ENCODE peak calls at places on chromosome 2, in nine cellular contexts. A, X, C, E, S, T, V, L and I are unnamed samples.

GRCh38 chr2:16746833-16747232 is 81.2 kb upstream of the CYRIA start:
- DNase-seq in C (no peak), X (no peak), T (no peak), L (no peak), E (no peak), V (peak), A (no peak), S (no peak), I (no peak)

GRCh38 chr2:24635181-24635580 is 144.1 kb downstream of the NCOA1 start:
- DNase-seq in V (no peak), A (no peak), T (no peak), S (no peak), X (no peak), L (no peak), C (no peak), E (no peak), I (no peak)

GRCh38 chr2:38128653-38129052 is 52.7 kb upstream of the CYP1B1 start:
- DNase-seq in V (no peak), E (no peak), L (no peak), S (no peak), X (no peak), C (no peak), A (no peak), T (no peak), I (no peak)

GRCh38 chr2:238970553-238971081 is 122.7 kb downstream of the TWIST2 start:
- DNase-seq in C (peak), L (peak), X (peak), T (peak), E (peak), V (peak), A (peak), S (no peak), I (peak)

GRCh38 chr2:220373878-220374277 is 746.4 kb downstream of the SLC4A3 start:
- DNase-seq in E (no peak), T (no peak), V (no peak), S (no peak), C (no peak), L (no peak), A (no peak), X (no peak), I (no peak)

GRCh38 chr2:122261923-122262322 is 506.5 kb downstream of the TSN start:
- DNase-seq in X (no peak), S (no peak), L (no peak), E (no peak), C (no peak), A (no peak), T (no peak), V (no peak), I (no peak)

GRCh38 chr2:119697290-119698013 is 18.5 kb downstream of the TMEM177 start:
- DNase-seq in V (no peak), C (no peak), S (no peak), X (no peak), T (no peak), A (no peak), E (no peak), L (peak), I (no peak)

GRCh38 chr2:20223345-20224190 is 1.4 kb downstream of the SDC1 start:
- DNase-seq in V (no peak), C (peak), E (peak), X (no peak), A (peak), S (no peak), L (peak), T (peak), I (no peak)

GRCh38 chr2:17257194-17257909 is 260.9 kb downstream of the RAD51AP2 start:
- DNase-seq in V (no peak), S (no peak), T (no peak), E (no peak), A (no peak), C (no peak), L (no peak), X (peak), I (no peak)

GRCh38 chr2:86793752-86794151 is 3.0 kb upstream of the CD8A start:
- DNase-seq in A (no peak), C (no peak), S (no peak), X (no peak), L (peak), V (no peak), E (no peak), T (no peak), I (no peak)

GRCh38 chr2:85539361-85540130 is 578 bp downstream of the MAT2A start:
- DNase-seq in X (no peak), E (peak), A (peak), C (peak), T (peak), V (peak), L (peak), S (peak), I (peak)

GRCh38 chr2:64716569-64716968 is 62.9 kb upstream of the SERTAD2 start:
- DNase-seq in V (no peak), E (no peak), L (no peak), C (no peak), T (no peak), S (no peak), A (no peak), X (no peak), I (no peak)

GRCh38 chr2:181810823-181811695 is 80.5 kb upstream of the ITPRID2 start:
- DNase-seq in S (peak), E (peak), T (no peak), X (peak), L (no peak), C (no peak), V (no peak), A (no peak), I (no peak)

GRCh38 chr2:120470041-120470716 is 124.2 kb downstream of the INHBB start:
- DNase-seq in L (no peak), V (peak), C (peak), T (no peak), A (peak), X (peak), E (peak), S (peak), I (peak)

GRCh38 chr2:236963631-236964030 is 122.1 kb upstream of the COPS8 start:
- DNase-seq in S (no peak), V (peak), A (no peak), E (no peak), T (no peak), C (no peak), X (no peak), L (no peak), I (no peak)

GRCh38 chr2:8285898-8286297 is 396.0 kb upstream of the ID2 start:
- DNase-seq in E (no peak), S (no peak), C (no peak), X (no peak), T (no peak), V (no peak), L (no peak), A (no peak), I (no peak)

GRCh38 chr2:194819367-194819766 is 837.7 kb upstream of the SLC39A10 start:
- DNase-seq in C (no peak), V (no peak), E (no peak), A (no peak), S (no peak), X (no peak), T (no peak), L (peak), I (no peak)

GRCh38 chr2:234597576-234597861 is 100.6 kb upstream of the ARL4C start:
- DNase-seq in X (no peak), V (no peak), T (no peak), L (no peak), A (no peak), C (no peak), S (no peak), E (no peak), I (no peak)
- H3K27ac ChIP-seq in X (no peak), V (no peak), T (peak), L (no peak), A (no peak), C (no peak), S (no peak), E (no peak), I (no peak)

DNA sequence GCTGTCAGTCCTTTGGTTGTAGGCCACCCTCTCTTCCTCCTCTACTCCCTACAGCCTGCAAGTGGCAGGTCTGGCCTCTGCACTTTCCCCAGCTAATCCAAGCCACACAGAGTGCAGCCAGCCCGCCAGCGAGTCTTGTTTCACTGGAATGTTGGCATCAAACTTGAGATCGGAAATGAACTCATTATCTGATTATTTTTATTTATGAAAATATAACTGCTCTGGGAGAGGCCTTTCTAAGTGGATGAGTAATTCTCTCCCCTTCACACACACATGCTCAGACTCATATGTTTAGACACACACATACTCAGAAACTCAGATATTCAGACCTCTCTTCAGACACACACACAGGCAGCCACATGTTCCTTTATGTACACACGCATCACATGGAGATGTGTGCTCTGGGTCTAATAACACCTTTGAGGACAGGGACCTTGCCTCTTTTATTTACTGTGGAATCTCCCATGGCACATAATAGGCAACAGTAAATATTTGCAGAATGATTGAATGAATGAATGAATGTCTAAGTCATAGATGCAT is 151.3 kb downstream of the ZFP36L2 start:
- DNase-seq in E (no peak), T (no peak), C (peak), A (no peak), X (peak), L (no peak), V (peak), S (peak), I (peak)
- TF ChIP-seq CTCF in E (no peak), T (no peak), C (no peak), A (no peak), X (no peak), L (no peak), V (no peak), S (no peak), I (no peak)

GRCh38 chr2:217936952-217937351 is 65.8 kb downstream of the TNS1 start:
- DNase-seq in V (no peak), S (no peak), L (no peak), T (no peak), E (no peak), X (no peak), A (no peak), C (no peak), I (no peak)
- H3K27ac ChIP-seq in V (peak), S (peak), L (no peak), T (no peak), E (peak), X (peak), A (peak), C (peak), I (peak)

GRCh38 chr2:46339200-46339599 is 42.0 kb downstream of the EPAS1 start:
- DNase-seq in E (no peak), A (no peak), C (no peak), X (no peak), L (no peak), T (no peak), V (no peak), S (no peak), I (no peak)

GRCh38 chr2:46337208-46337994 is 40.2 kb downstream of the EPAS1 start:
- DNase-seq in X (no peak), A (no peak), E (no peak), T (no peak), V (no peak), S (peak), C (no peak), L (no peak), I (no peak)

GRCh38 chr2:46338674-46339073 is 41.5 kb downstream of the EPAS1 start:
- DNase-seq in L (no peak), X (no peak), V (no peak), T (no peak), E (no peak), S (no peak), A (no peak), C (no peak), I (no peak)

GRCh38 chr2:46340740-46341420 is 43.7 kb downstream of the EPAS1 start:
- DNase-seq in E (no peak), C (no peak), T (no peak), V (no peak), L (no peak), S (no peak), A (no peak), X (no peak), I (no peak)

GRCh38 chr2:46339676-46340459 is 42.7 kb downstream of the EPAS1 start:
- DNase-seq in A (no peak), V (peak), X (no peak), L (no peak), C (no peak), E (no peak), S (no peak), T (no peak), I (peak)
- TF ChIP-seq CTCF in A (no peak), V (no peak), X (no peak), L (no peak), C (no peak), E (no peak), S (no peak), T (no peak), I (no peak)

DNA sequence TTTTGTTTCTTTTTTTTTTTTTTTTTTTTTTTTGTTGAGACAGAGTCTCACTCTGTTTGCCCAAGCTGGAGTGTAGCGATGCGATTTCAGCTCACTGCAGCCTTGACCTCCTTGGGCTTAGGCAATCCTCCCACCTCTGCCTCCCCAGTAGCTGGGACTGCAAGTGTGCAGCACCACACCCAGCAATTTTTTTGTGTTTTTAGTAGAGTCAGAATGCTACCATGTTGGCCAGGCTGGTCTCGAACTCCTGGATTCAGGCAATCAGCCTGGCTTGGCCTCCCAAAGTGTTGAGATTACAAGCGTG is 8.2 kb downstream of the ITGA6 start:
- DNase-seq in X (no peak), L (no peak), A (no peak), V (no peak), C (no peak), T (no peak), S (no peak), E (no peak), I (no peak)
- H3K27ac ChIP-seq in X (peak), L (no peak), A (no peak), V (no peak), C (no peak), T (no peak), S (no peak), E (no peak), I (no peak)

GRCh38 chr2:68169308-68169707 is 11.6 kb downstream of the PNO1 start:
- DNase-seq in S (no peak), X (no peak), T (no peak), C (no peak), L (no peak), V (no peak), A (no peak), E (peak), I (no peak)
- TF ChIP-seq CTCF in S (no peak), X (no peak), T (peak), C (no peak), L (peak), V (no peak), A (no peak), E (no peak), I (no peak)

GRCh38 chr2:189549440-189549832 is 31.1 kb downstream of the SLC40A1 start:
- DNase-seq in V (no peak), S (no peak), E (no peak), C (no peak), L (no peak), A (no peak), X (no peak), T (no peak), I (peak)
- H3K27ac ChIP-seq in V (peak), S (no peak), E (peak), C (no peak), L (no peak), A (no peak), X (no peak), T (no peak), I (peak)

DNA sequence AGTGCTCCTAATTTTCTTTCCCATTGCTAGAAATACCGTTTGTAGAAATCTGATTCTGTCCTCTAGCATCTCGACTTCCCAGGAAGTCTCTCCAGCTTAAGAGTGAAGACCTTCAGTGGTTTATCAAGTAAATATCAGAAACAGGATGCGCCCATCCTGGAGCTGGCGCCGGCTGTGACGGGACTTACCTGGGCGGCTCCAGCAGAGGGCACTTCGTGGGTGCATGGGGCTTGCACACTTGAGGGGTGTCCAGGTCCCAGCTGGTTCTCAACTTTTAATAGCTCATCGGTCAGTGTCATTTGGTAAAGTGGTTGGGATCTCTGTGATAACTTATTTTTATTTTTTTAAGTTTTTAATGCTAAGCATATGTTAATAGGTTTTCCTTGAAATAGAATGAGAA is 167.0 kb upstream of the TPO start:
- DNase-seq in X (no peak), S (no peak), A (no peak), E (no peak), L (no peak), C (no peak), T (peak), V (no peak), I (no peak)
- TF ChIP-seq CTCF in X (no peak), S (no peak), A (no peak), E (no peak), L (no peak), C (no peak), T (peak), V (no peak), I (no peak)